ENCODE peak calls at places on chromosomes 6 and 20, in nine cellular contexts. C is SK-N-SH, P is stomach, U is K562, A is HepG2, R is suprapubic skin, X is H1, L is esophagus muscularis mucosa, Y is sigmoid colon. M is an unnamed sample.

GRCh38 chr20:37911838-37912273 is 8.9 kb downstream of the VSTM2L start:
- DNase-seq in R (no peak), U (peak), C (peak), A (no peak), Y (peak), L (no peak), P (no peak), X (no peak), M (peak)

GRCh38 chr20:48831702-48832422 is 4.1 kb upstream of the PREX1 start:
- DNase-seq in U (peak), X (no peak), Y (peak), P (peak), R (no peak), A (no peak), L (no peak), C (no peak), M (peak)

GRCh38 chr6:29720863-29721262 is 2.4 kb upstream of the HLA-F start:
- DNase-seq in P (no peak), R (no peak), Y (no peak), C (no peak), A (no peak), X (no peak), U (no peak), L (no peak), M (no peak)

GRCh38 chr6:49551126-49551865 is 828 bp downstream of the C6orf141 start:
- DNase-seq in U (no peak), L (no peak), P (no peak), Y (no peak), A (no peak), X (peak), R (no peak), C (no peak), M (peak)

GRCh38 chr20:9503530-9504251 is 10.7 kb upstream of the LAMP5 start:
- DNase-seq in R (no peak), L (peak), X (no peak), C (no peak), A (no peak), Y (no peak), U (no peak), P (no peak), M (no peak)

GRCh38 chr20:10660661-10661060 is 13.1 kb downstream of the JAG1 start:
- DNase-seq in A (no peak), C (no peak), U (no peak), P (no peak), Y (peak), X (no peak), R (peak), L (no peak), M (no peak)

GRCh38 chr6:39887692-39888450 is 46.4 kb downstream of the MOCS1 start:
- DNase-seq in L (no peak), Y (peak), C (no peak), R (no peak), U (no peak), X (peak), P (peak), A (peak), M (peak)

GRCh38 chr20:41004561-41005360 is 23.9 kb upstream of the TOP1 start:
- DNase-seq in L (no peak), P (peak), U (no peak), R (no peak), C (no peak), A (no peak), Y (no peak), X (no peak), M (no peak)

GRCh38 chr6:47144306-47144705 is 102.2 kb upstream of the ADGRF1 start:
- DNase-seq in Y (no peak), X (no peak), A (no peak), L (no peak), P (no peak), C (no peak), R (no peak), U (no peak), M (no peak)

GRCh38 chr6:72040106-72040505 is 153.8 kb downstream of the RIMS1 start:
- DNase-seq in C (no peak), X (no peak), A (no peak), U (no peak), P (no peak), Y (no peak), R (no peak), L (no peak), M (no peak)

GRCh38 chr6:142441716-142442115 is 139.9 kb downstream of the ADGRG6 start:
- DNase-seq in R (no peak), C (no peak), A (no peak), X (no peak), Y (no peak), P (no peak), U (no peak), L (no peak), M (no peak)

GRCh38 chr20:19588731-19589130 is 169.3 kb upstream of the RIN2 start:
- DNase-seq in Y (peak), C (no peak), U (no peak), R (no peak), X (no peak), L (no peak), A (peak), P (peak), M (no peak)

GRCh38 chr6:170088349-170088951 is 202.4 kb downstream of the DLL1 start:
- DNase-seq in L (no peak), R (peak), X (no peak), Y (peak), P (peak), C (no peak), A (no peak), U (no peak), M (peak)

GRCh38 chr6:118896339-118897136 is 2.6 kb downstream of the ASF1A start:
- DNase-seq in L (no peak), A (peak), C (peak), X (no peak), Y (no peak), P (no peak), U (peak), R (no peak), M (no peak)

GRCh38 chr6:93069856-93070255 is 349.5 kb downstream of the EPHA7 start:
- DNase-seq in P (no peak), Y (no peak), L (no peak), X (no peak), A (no peak), R (no peak), C (no peak), U (no peak), M (no peak)

GRCh38 chr20:46959081-46959692 is 64.5 kb downstream of the EYA2 start:
- DNase-seq in L (no peak), C (no peak), U (no peak), X (no peak), Y (no peak), A (peak), P (no peak), R (no peak), M (no peak)

GRCh38 chr6:129671442-129672344 is 38.3 kb downstream of the ARHGAP18 start:
- DNase-seq in A (peak), P (no peak), U (peak), L (peak), R (no peak), X (no peak), C (no peak), Y (no peak), M (peak)

GRCh38 chr20:33910056-33910455 is 83.7 kb upstream of the RALY start:
- DNase-seq in P (no peak), R (no peak), X (no peak), Y (no peak), U (no peak), A (no peak), C (no peak), L (no peak), M (no peak)

GRCh38 chr20:58693226-58694006 is 816 bp downstream of the NPEPL1 start:
- DNase-seq in U (no peak), P (peak), X (no peak), A (no peak), Y (peak), R (peak), L (no peak), C (no peak), M (peak)

GRCh38 chr20:38032585-38033329 is 499 bp downstream of the TTI1 start:
- DNase-seq in L (no peak), A (peak), R (no peak), P (no peak), U (no peak), X (no peak), Y (no peak), C (no peak), M (no peak)

GRCh38 chr6:168300975-168301647 is 18.5 kb downstream of the DACT2 start:
- DNase-seq in P (no peak), A (no peak), R (no peak), U (no peak), L (no peak), X (no peak), Y (no peak), C (no peak), M (no peak)

GRCh38 chr6:33198159-33198852 is 2.2 kb downstream of the RXRB start:
- DNase-seq in L (no peak), P (no peak), C (no peak), R (no peak), A (peak), X (no peak), Y (no peak), U (no peak), M (no peak)

GRCh38 chr6:33198853-33199436 is 1.5 kb downstream of the RXRB start:
- DNase-seq in L (no peak), U (peak), A (no peak), X (no peak), R (no peak), P (no peak), Y (no peak), C (no peak), M (no peak)

GRCh38 chr6:33200234-33201146 is at the start of the genes RXRB and SLC39A7:
- DNase-seq in Y (peak), A (peak), R (peak), X (peak), P (peak), L (peak), C (peak), U (peak), M (peak)

GRCh38 chr6:33201147-33201545 is 479 bp downstream of the SLC39A7 start:
- DNase-seq in U (peak), X (no peak), R (no peak), P (no peak), L (no peak), A (peak), Y (no peak), C (peak), M (no peak)

GRCh38 chr6:33199687-33200233 is 705 bp downstream of the RXRB start:
- DNase-seq in P (peak), X (peak), L (no peak), R (no peak), C (peak), U (peak), Y (peak), A (peak), M (peak)
- TF ChIP-seq POLR2AphosphoS5 in P (no peak), X (no peak), L (no peak), R (no peak), C (no peak), U (no peak), Y (no peak), A (peak), M (no peak)

GRCh38 chr6:44667226-44667625 is 279.7 kb downstream of the CDC5L start:
- DNase-seq in U (no peak), X (no peak), L (no peak), Y (no peak), R (no peak), A (peak), C (no peak), P (no peak), M (no peak)
- H3K27ac ChIP-seq in U (no peak), X (no peak), L (no peak), Y (peak), R (no peak), A (no peak), C (peak), P (no peak), M (no peak)

GRCh38 chr6:9523462-9523861 is 891.4 kb downstream of the TFAP2A start:
- DNase-seq in X (no peak), R (no peak), A (no peak), Y (no peak), L (no peak), U (no peak), C (no peak), P (no peak), M (no peak)

GRCh38 chr6:9522101-9522500 is 892.8 kb downstream of the TFAP2A start:
- DNase-seq in Y (no peak), A (no peak), C (no peak), R (no peak), U (no peak), X (no peak), L (no peak), P (no peak), M (no peak)

GRCh38 chr6:9532621-9533557 is 882.0 kb downstream of the TFAP2A start:
- DNase-seq in P (no peak), L (no peak), C (no peak), X (no peak), U (no peak), A (no peak), R (no peak), Y (no peak), M (no peak)

GRCh38 chr6:9527679-9528286 is 887.1 kb downstream of the TFAP2A start:
- DNase-seq in X (no peak), P (no peak), A (no peak), Y (no peak), U (no peak), L (no peak), R (no peak), C (no peak), M (no peak)
- TF ChIP-seq EP300 in X (no peak), P (no peak), A (no peak), Y (no peak), U (no peak), L (no peak), R (no peak), C (no peak), M (no peak)

GRCh38 chr20:56391037-56391436 is 978 bp downstream of the AURKA start:
- DNase-seq in A (no peak), C (no peak), Y (no peak), R (no peak), U (no peak), X (no peak), L (peak), P (no peak), M (no peak)
- TF ChIP-seq POLR2AphosphoS5 in A (no peak), C (no peak), Y (no peak), R (no peak), U (no peak), X (no peak), L (no peak), P (no peak), M (no peak)

GRCh38 chr20:5118220-5119142 is 1.3 kb downstream of the PCNA start:
- DNase-seq in A (no peak), Y (no peak), C (no peak), L (no peak), R (no peak), U (no peak), X (no peak), P (no peak), M (no peak)
- H3K27ac ChIP-seq in A (peak), Y (peak), C (peak), L (peak), R (no peak), U (peak), X (peak), P (peak), M (peak)

DNA sequence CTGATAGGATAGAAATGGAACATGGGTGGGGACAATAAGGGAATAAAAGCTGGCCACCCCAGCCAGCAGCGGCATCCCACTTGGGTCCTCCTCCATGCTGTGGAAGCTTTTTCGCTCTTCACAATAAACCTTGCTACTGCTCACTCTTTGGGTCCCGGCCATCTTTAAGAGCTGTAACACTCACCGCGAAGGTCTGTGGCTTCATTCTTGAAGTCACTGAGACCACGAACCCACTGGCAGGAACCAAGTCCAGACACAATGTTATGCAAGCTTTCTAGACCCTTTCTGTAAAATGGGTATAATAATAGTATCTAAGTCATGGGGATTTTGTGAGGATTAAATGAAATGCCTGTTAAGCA is 48.9 kb upstream of the EZR start:
- DNase-seq in L (no peak), C (no peak), X (no peak), U (no peak), P (no peak), R (no peak), Y (no peak), A (no peak), M (no peak)
- TF ChIP-seq EP300 in L (no peak), C (no peak), X (no peak), U (no peak), P (no peak), R (no peak), Y (no peak), A (no peak), M (no peak)